ENCODE peak calls at places on chromosomes 12 and 14, in nine cellular contexts. W is transverse colon; G is fibroblast of lung; H is tibial artery; B is CD4-positive, CD25-positive, alpha-beta regulatory T cell; I is AG04450; A is PC-3; N is CD8-positive, alpha-beta T cell; E is CD8-positive, alpha-beta memory T cell. F is an unnamed sample.

GRCh38 chr12:106195638-106196037 is 52.2 kb downstream of the CKAP4 start:
- DNase-seq in W (peak), G (peak), H (peak), B (no peak), I (no peak), A (no peak), N (no peak), E (no peak), F (no peak)

GRCh38 chr14:22393796-22394195 is 195.2 kb downstream of the DAD1 start:
- DNase-seq in W (no peak), G (no peak), H (no peak), B (no peak), I (no peak), A (peak), N (no peak), E (no peak), F (no peak)

GRCh38 chr14:90576581-90576980 is 179.8 kb downstream of the CALM1 start:
- DNase-seq in W (no peak), G (peak), H (no peak), B (no peak), I (peak), A (no peak), N (no peak), E (no peak), F (no peak)

GRCh38 chr14:75422169-75422568 is 5.7 kb upstream of the JDP2 start:
- DNase-seq in W (no peak), G (peak), H (no peak), B (no peak), I (peak), A (peak), N (no peak), E (no peak), F (no peak)

GRCh38 chr12:103997277-103997900 is 31.7 kb downstream of the TDG start:
- DNase-seq in W (peak), G (no peak), H (peak), B (no peak), I (no peak), A (no peak), N (no peak), E (no peak), F (no peak)

GRCh38 chr12:100077367-100077766 is 65.3 kb downstream of the BLTP3B start:
- DNase-seq in W (no peak), G (peak), H (no peak), B (no peak), I (no peak), A (peak), N (no peak), E (no peak), F (no peak)

GRCh38 chr12:80353254-80353653 is 90.8 kb upstream of the PTPRQ start:
- DNase-seq in W (no peak), G (peak), H (no peak), B (no peak), I (no peak), A (peak), N (no peak), E (no peak), F (peak)

GRCh38 chr14:36271939-36272907 is 48.2 kb downstream of the MBIP start:
- DNase-seq in W (peak), G (peak), H (peak), B (no peak), I (no peak), A (no peak), N (no peak), E (no peak), F (peak)

GRCh38 chr14:43789458-43789857 is 717.6 kb downstream of the FSCB start:
- DNase-seq in W (no peak), G (no peak), H (no peak), B (no peak), I (no peak), A (peak), N (no peak), E (no peak), F (no peak)

GRCh38 chr14:71467419-71467818 is 464.8 kb upstream of the RGS6 start:
- DNase-seq in W (no peak), G (no peak), H (no peak), B (no peak), I (no peak), A (no peak), N (no peak), E (no peak), F (no peak)

GRCh38 chr12:69688496-69689427 is 10.3 kb downstream of the BEST3 start:
- DNase-seq in W (peak), G (peak), H (peak), B (no peak), I (peak), A (peak), N (peak), E (no peak), F (peak)

GRCh38 chr12:107761502-107761904 is 566 bp upstream of the PRDM4 start:
- DNase-seq in W (no peak), G (no peak), H (no peak), B (no peak), I (no peak), A (peak), N (no peak), E (no peak), F (no peak)

GRCh38 chr14:75561013-75561432 is 17.4 kb upstream of the FLVCR2 start:
- DNase-seq in W (peak), G (peak), H (peak), B (no peak), I (no peak), A (peak), N (no peak), E (peak), F (peak)

GRCh38 chr12:9509464-9510166 is 98.1 kb downstream of the KLRB1 start:
- DNase-seq in W (no peak), G (peak), H (no peak), B (no peak), I (peak), A (no peak), N (no peak), E (no peak), F (no peak)

DNA sequence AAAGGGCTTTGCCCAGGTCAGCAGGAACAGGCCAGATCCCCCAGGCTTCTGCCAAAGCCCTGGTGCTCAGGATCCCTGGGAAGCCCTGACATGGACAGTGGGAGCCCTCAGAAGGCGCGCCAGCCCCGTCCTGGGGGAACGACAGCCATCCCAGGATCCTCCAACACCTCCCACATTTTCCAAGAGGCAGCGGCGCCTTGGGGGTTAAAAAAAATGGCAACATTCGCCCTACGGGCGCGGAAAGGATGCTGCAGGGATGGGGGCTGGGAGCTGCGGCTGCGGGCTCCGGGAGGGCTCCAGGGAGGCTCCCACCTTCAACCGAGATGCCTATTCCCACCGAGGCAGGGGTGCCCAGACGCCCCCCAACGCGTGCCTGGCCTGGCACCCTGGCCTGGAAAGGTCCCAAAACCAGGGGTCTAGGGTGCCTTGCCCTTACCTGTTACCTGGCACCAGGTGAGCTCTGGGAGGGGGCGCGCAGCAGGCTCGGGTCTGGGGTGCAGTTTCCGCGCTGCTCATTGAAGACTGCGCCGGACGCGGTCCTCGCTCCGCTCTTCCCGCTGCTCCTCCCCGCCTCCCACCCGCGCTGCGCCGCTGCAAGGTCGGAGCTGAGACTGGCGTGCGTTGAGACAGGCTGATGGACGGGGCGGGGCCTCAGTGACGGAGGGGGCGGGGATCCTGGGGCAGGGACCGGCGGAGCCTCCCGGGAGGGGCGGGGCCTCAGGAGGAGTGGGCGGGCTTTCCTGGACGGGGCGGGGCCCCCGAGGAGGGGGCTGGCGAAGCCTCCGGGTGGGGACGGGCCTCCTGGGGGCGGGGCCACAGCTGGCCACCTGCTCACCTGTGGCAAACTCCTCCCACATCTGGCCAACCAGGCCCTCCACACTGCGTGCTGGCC is at the start of gene ABCB9:
- DNase-seq in W (peak), G (peak), H (peak), B (peak), I (peak), A (peak), N (peak), E (peak), F (peak)
- H3K27ac ChIP-seq in W (peak), G (no peak), H (peak), B (peak), I (no peak), A (no peak), N (peak), E (no peak), F (no peak)

GRCh38 chr12:67068204-67068731 is 200.9 kb upstream of the CAND1 start:
- DNase-seq in W (peak), G (no peak), H (no peak), B (no peak), I (no peak), A (peak), N (no peak), E (no peak), F (no peak)
- H3K4me3 ChIP-seq in W (peak), G (peak), H (peak), B (no peak), I (no peak), A (peak), N (peak), E (peak), F (no peak)

GRCh38 chr12:70758494-70758845 is 121.2 kb upstream of the PTPRB start:
- DNase-seq in W (no peak), G (no peak), H (no peak), B (no peak), I (no peak), A (no peak), N (no peak), E (no peak), F (no peak)

GRCh38 chr12:70757830-70758493 is 120.7 kb upstream of the PTPRB start:
- DNase-seq in W (no peak), G (no peak), H (no peak), B (no peak), I (no peak), A (no peak), N (no peak), E (no peak), F (no peak)

GRCh38 chr12:70756791-70757190 is 119.6 kb upstream of the PTPRB start:
- DNase-seq in W (no peak), G (no peak), H (no peak), B (no peak), I (no peak), A (peak), N (no peak), E (no peak), F (no peak)

GRCh38 chr12:70754330-70754741 is 117.1 kb upstream of the PTPRB start:
- DNase-seq in W (peak), G (no peak), H (no peak), B (no peak), I (no peak), A (peak), N (no peak), E (no peak), F (no peak)

DNA sequence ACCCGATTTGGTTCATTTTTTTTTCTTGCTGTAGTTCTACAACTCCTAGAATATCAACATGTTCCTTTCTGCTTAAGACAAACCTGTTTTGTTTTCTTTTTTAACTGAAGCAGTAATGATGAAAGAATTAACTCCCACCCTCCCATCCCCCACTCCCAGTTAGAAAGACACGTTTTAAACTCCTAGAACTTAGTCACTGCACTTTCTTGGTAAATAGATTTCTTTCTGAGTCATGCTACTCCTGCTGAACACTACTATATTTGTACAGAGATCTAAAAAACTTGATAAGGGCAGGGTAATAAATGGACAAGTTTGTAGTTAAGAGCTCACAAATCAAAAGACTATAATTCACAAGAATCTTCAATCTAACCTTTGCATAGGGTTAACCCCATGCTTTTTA is 118.9 kb upstream of the PTPRB start:
- DNase-seq in W (no peak), G (peak), H (no peak), B (no peak), I (no peak), A (peak), N (no peak), E (no peak), F (peak)
- H3K27ac ChIP-seq in W (no peak), G (no peak), H (peak), B (no peak), I (no peak), A (peak), N (no peak), E (peak), F (no peak)

GRCh38 chr12:7705846-7706245 is 5.4 kb upstream of the DPPA3 start:
- DNase-seq in W (no peak), G (no peak), H (no peak), B (no peak), I (no peak), A (no peak), N (no peak), E (no peak), F (no peak)
- H3K4me3 ChIP-seq in W (no peak), G (no peak), H (no peak), B (no peak), I (no peak), A (no peak), N (no peak), E (no peak), F (no peak)

GRCh38 chr12:25253371-25254068 is 2.8 kb upstream of the KRAS start:
- DNase-seq in W (no peak), G (no peak), H (no peak), B (no peak), I (no peak), A (no peak), N (no peak), E (no peak), F (no peak)

GRCh38 chr12:25256005-25256404 is 5.3 kb upstream of the KRAS start:
- DNase-seq in W (no peak), G (no peak), H (no peak), B (no peak), I (no peak), A (no peak), N (no peak), E (no peak), F (no peak)

GRCh38 chr12:25252946-25253345 is 2.2 kb upstream of the KRAS start:
- DNase-seq in W (no peak), G (no peak), H (no peak), B (no peak), I (no peak), A (no peak), N (no peak), E (no peak), F (no peak)

GRCh38 chr12:25256826-25257225 is 6.1 kb upstream of the KRAS start:
- DNase-seq in W (no peak), G (no peak), H (no peak), B (no peak), I (no peak), A (no peak), N (no peak), E (no peak), F (no peak)

GRCh38 chr12:25254271-25254880 is 3.6 kb upstream of the KRAS start:
- DNase-seq in W (no peak), G (no peak), H (no peak), B (no peak), I (no peak), A (no peak), N (no peak), E (no peak), F (no peak)
- H3K27ac ChIP-seq in W (no peak), G (no peak), H (no peak), B (no peak), I (no peak), A (no peak), N (no peak), E (no peak), F (no peak)

GRCh38 chr12:5956987-5957386 is 11.9 kb upstream of the ANO2 start:
- DNase-seq in W (no peak), G (no peak), H (no peak), B (no peak), I (no peak), A (peak), N (no peak), E (no peak), F (no peak)
- H3K4me3 ChIP-seq in W (no peak), G (no peak), H (no peak), B (no peak), I (no peak), A (no peak), N (no peak), E (no peak), F (no peak)

GRCh38 chr14:54528973-54529372 is 19.3 kb downstream of the CGRRF1 start:
- DNase-seq in W (no peak), G (no peak), H (no peak), B (no peak), I (no peak), A (no peak), N (no peak), E (no peak), F (no peak)

GRCh38 chr14:54532111-54533012 is 22.7 kb downstream of the CGRRF1 start:
- DNase-seq in W (no peak), G (no peak), H (no peak), B (no peak), I (no peak), A (no peak), N (no peak), E (no peak), F (no peak)

GRCh38 chr14:54529811-54530210 is 20.1 kb downstream of the CGRRF1 start:
- DNase-seq in W (peak), G (peak), H (no peak), B (no peak), I (no peak), A (peak), N (no peak), E (no peak), F (peak)

GRCh38 chr14:54535126-54535525 is 25.4 kb downstream of the CGRRF1 start:
- DNase-seq in W (no peak), G (peak), H (no peak), B (no peak), I (no peak), A (peak), N (no peak), E (no peak), F (no peak)

DNA sequence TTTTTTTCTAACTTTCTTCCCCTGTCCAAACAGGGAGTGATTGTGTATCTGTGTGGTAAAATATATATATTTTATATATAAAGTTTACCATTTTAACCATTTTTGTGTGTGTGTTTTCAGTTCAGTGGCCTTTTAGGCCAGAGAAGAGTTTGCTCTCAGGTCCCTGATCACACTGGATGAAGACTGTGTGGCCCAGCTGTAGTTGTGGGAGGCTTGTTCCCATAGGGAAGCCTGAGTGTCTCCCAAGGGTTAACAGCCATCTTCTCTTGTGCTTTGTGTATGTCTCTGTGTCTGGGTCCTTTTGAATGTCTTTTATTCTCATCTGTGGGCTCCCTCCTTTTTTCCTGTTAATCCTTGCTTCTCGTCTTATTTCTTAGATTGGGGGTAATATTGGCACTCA is 23.4 kb downstream of the CGRRF1 start:
- DNase-seq in W (no peak), G (no peak), H (no peak), B (no peak), I (no peak), A (no peak), N (no peak), E (no peak), F (no peak)
- H3K27ac ChIP-seq in W (no peak), G (no peak), H (no peak), B (no peak), I (no peak), A (no peak), N (no peak), E (no peak), F (no peak)